ENCODE peak calls at places on chromosomes 11 and 22, in eight cellular contexts. One of them, this sample, is unnamed.
A peak's percentile ranks its signal among the peaks of the same experiment; 100 is the strongest.

GRCh38 chr11:58734681-58735490 is 3.1 kb upstream of the GLYAT start:
- DNase-seq in MM.1S: peak; percentile 13
- DNase-seq in esophagus squamous epithelium: no peak
- DNase-seq in activated CD8-positive, alpha-beta T cell treated with anti-CD3 and anti-CD28 coated beads for 36 hours: no peak
- DNase-seq in astrocyte of the spinal cord: no peak
- DNase-seq in brain microvascular endothelial cell: no peak
- DNase-seq in endothelial cell: no peak
- DNase-seq in AG04449: no peak
- DNase-seq in this sample: no peak

GRCh38 chr11:38582756-38583155 is 1984.7 kb upstream of the RAG2 start:
- DNase-seq in MM.1S: no peak
- DNase-seq in esophagus squamous epithelium: no peak
- DNase-seq in activated CD8-positive, alpha-beta T cell treated with anti-CD3 and anti-CD28 coated beads for 36 hours: no peak
- DNase-seq in astrocyte of the spinal cord: no peak
- DNase-seq in brain microvascular endothelial cell: no peak
- DNase-seq in endothelial cell: no peak
- DNase-seq in AG04449: no peak
- DNase-seq in this sample: no peak

GRCh38 chr22:40482391-40482790 is 112.0 kb downstream of the SGSM3 start:
- DNase-seq in MM.1S: no peak
- DNase-seq in esophagus squamous epithelium: no peak
- DNase-seq in activated CD8-positive, alpha-beta T cell treated with anti-CD3 and anti-CD28 coated beads for 36 hours: no peak
- DNase-seq in astrocyte of the spinal cord: no peak
- DNase-seq in brain microvascular endothelial cell: no peak
- DNase-seq in endothelial cell: no peak
- DNase-seq in AG04449: no peak
- DNase-seq in this sample: no peak

GRCh38 chr22:27990879-27991278 is 71.8 kb upstream of the PITPNB start:
- DNase-seq in MM.1S: no peak
- DNase-seq in esophagus squamous epithelium: no peak
- DNase-seq in activated CD8-positive, alpha-beta T cell treated with anti-CD3 and anti-CD28 coated beads for 36 hours: peak; percentile 7
- DNase-seq in astrocyte of the spinal cord: peak; percentile 42
- DNase-seq in brain microvascular endothelial cell: no peak
- DNase-seq in endothelial cell: peak; percentile 72
- DNase-seq in AG04449: no peak
- DNase-seq in this sample: peak; percentile 65

GRCh38 chr11:57482782-57483569 is 22.6 kb downstream of the RTN4RL2 start:
- DNase-seq in MM.1S: peak; percentile 50
- DNase-seq in esophagus squamous epithelium: no peak
- DNase-seq in activated CD8-positive, alpha-beta T cell treated with anti-CD3 and anti-CD28 coated beads for 36 hours: peak; percentile 83
- DNase-seq in astrocyte of the spinal cord: no peak
- DNase-seq in brain microvascular endothelial cell: peak; percentile 5
- DNase-seq in endothelial cell: peak; percentile 75
- DNase-seq in AG04449: no peak
- DNase-seq in this sample: peak; percentile 88

GRCh38 chr11:57240757-57241156 is 3.7 kb upstream of the APLNR start:
- DNase-seq in MM.1S: no peak
- DNase-seq in esophagus squamous epithelium: no peak
- DNase-seq in activated CD8-positive, alpha-beta T cell treated with anti-CD3 and anti-CD28 coated beads for 36 hours: no peak
- DNase-seq in astrocyte of the spinal cord: no peak
- DNase-seq in brain microvascular endothelial cell: no peak
- DNase-seq in endothelial cell: no peak
- DNase-seq in AG04449: no peak
- DNase-seq in this sample: no peak

GRCh38 chr11:21110378-21110777 is 441.0 kb downstream of the NELL1 start:
- DNase-seq in MM.1S: no peak
- DNase-seq in esophagus squamous epithelium: no peak
- DNase-seq in activated CD8-positive, alpha-beta T cell treated with anti-CD3 and anti-CD28 coated beads for 36 hours: no peak
- DNase-seq in astrocyte of the spinal cord: no peak
- DNase-seq in brain microvascular endothelial cell: no peak
- DNase-seq in endothelial cell: no peak
- DNase-seq in AG04449: no peak
- DNase-seq in this sample: no peak

GRCh38 chr11:18365736-18366135 is 28.6 kb upstream of the LDHA start:
- DNase-seq in MM.1S: no peak
- DNase-seq in esophagus squamous epithelium: no peak
- DNase-seq in activated CD8-positive, alpha-beta T cell treated with anti-CD3 and anti-CD28 coated beads for 36 hours: no peak
- DNase-seq in astrocyte of the spinal cord: no peak
- DNase-seq in brain microvascular endothelial cell: no peak
- DNase-seq in endothelial cell: no peak
- DNase-seq in AG04449: no peak
- DNase-seq in this sample: no peak

GRCh38 chr22:28750471-28750881 is 8.6 kb downstream of the HSCB start:
- DNase-seq in MM.1S: no peak
- DNase-seq in esophagus squamous epithelium: no peak
- DNase-seq in activated CD8-positive, alpha-beta T cell treated with anti-CD3 and anti-CD28 coated beads for 36 hours: no peak
- DNase-seq in astrocyte of the spinal cord: peak; percentile 89
- DNase-seq in brain microvascular endothelial cell: peak; percentile 72
- DNase-seq in endothelial cell: no peak
- DNase-seq in AG04449: peak; percentile 55
- DNase-seq in this sample: no peak

GRCh38 chr11:14789879-14790484 is 102.0 kb downstream of the CYP2R1 start:
- DNase-seq in MM.1S: peak; percentile 25
- DNase-seq in esophagus squamous epithelium: no peak
- DNase-seq in activated CD8-positive, alpha-beta T cell treated with anti-CD3 and anti-CD28 coated beads for 36 hours: no peak
- DNase-seq in astrocyte of the spinal cord: peak; percentile 10
- DNase-seq in brain microvascular endothelial cell: no peak
- DNase-seq in endothelial cell: no peak
- DNase-seq in AG04449: no peak
- DNase-seq in this sample: no peak

GRCh38 chr22:38504731-38505594 is 1.1 kb downstream of the DDX17 start:
- DNase-seq in MM.1S: peak; percentile 74
- DNase-seq in esophagus squamous epithelium: no peak
- DNase-seq in activated CD8-positive, alpha-beta T cell treated with anti-CD3 and anti-CD28 coated beads for 36 hours: peak; percentile 83
- DNase-seq in astrocyte of the spinal cord: no peak
- DNase-seq in brain microvascular endothelial cell: peak; percentile 54
- DNase-seq in endothelial cell: peak; percentile 24
- DNase-seq in AG04449: no peak
- DNase-seq in this sample: peak; percentile 49

GRCh38 chr11:6646631-6647281 is 8.9 kb downstream of the DCHS1 start:
- DNase-seq in MM.1S: no peak
- DNase-seq in esophagus squamous epithelium: no peak
- DNase-seq in activated CD8-positive, alpha-beta T cell treated with anti-CD3 and anti-CD28 coated beads for 36 hours: peak; percentile 47
- DNase-seq in astrocyte of the spinal cord: peak; percentile 29
- DNase-seq in brain microvascular endothelial cell: no peak
- DNase-seq in endothelial cell: no peak
- DNase-seq in AG04449: no peak
- DNase-seq in this sample: peak; percentile 78

GRCh38 chr11:117670924-117671323 is 126.1 kb downstream of the DSCAML1 start:
- DNase-seq in MM.1S: no peak
- DNase-seq in esophagus squamous epithelium: no peak
- DNase-seq in activated CD8-positive, alpha-beta T cell treated with anti-CD3 and anti-CD28 coated beads for 36 hours: no peak
- DNase-seq in astrocyte of the spinal cord: no peak
- DNase-seq in brain microvascular endothelial cell: no peak
- DNase-seq in endothelial cell: no peak
- DNase-seq in AG04449: no peak
- DNase-seq in this sample: no peak

GRCh38 chr11:70824590-70825300 is 426.4 kb downstream of the CTTN start:
- DNase-seq in MM.1S: no peak
- DNase-seq in esophagus squamous epithelium: no peak
- DNase-seq in activated CD8-positive, alpha-beta T cell treated with anti-CD3 and anti-CD28 coated beads for 36 hours: no peak
- DNase-seq in astrocyte of the spinal cord: no peak
- DNase-seq in brain microvascular endothelial cell: no peak
- DNase-seq in endothelial cell: no peak
- DNase-seq in AG04449: no peak
- DNase-seq in this sample: no peak

GRCh38 chr11:96162816-96163499 is 180.0 kb downstream of the MAML2 start:
- DNase-seq in MM.1S: no peak
- DNase-seq in esophagus squamous epithelium: no peak
- DNase-seq in activated CD8-positive, alpha-beta T cell treated with anti-CD3 and anti-CD28 coated beads for 36 hours: no peak
- DNase-seq in astrocyte of the spinal cord: peak; percentile 88
- DNase-seq in brain microvascular endothelial cell: peak; percentile 82
- DNase-seq in endothelial cell: no peak
- DNase-seq in AG04449: no peak
- DNase-seq in this sample: no peak

GRCh38 chr11:73113426-73113825 is 28.7 kb downstream of the FCHSD2 start:
- DNase-seq in MM.1S: no peak
- DNase-seq in esophagus squamous epithelium: no peak
- DNase-seq in activated CD8-positive, alpha-beta T cell treated with anti-CD3 and anti-CD28 coated beads for 36 hours: no peak
- DNase-seq in astrocyte of the spinal cord: no peak
- DNase-seq in brain microvascular endothelial cell: no peak
- DNase-seq in endothelial cell: no peak
- DNase-seq in AG04449: no peak
- DNase-seq in this sample: no peak

GRCh38 chr11:104905271-104905670 is 7.0 kb upstream of the CASP12 start:
- DNase-seq in MM.1S: no peak
- DNase-seq in esophagus squamous epithelium: no peak
- DNase-seq in activated CD8-positive, alpha-beta T cell treated with anti-CD3 and anti-CD28 coated beads for 36 hours: no peak
- DNase-seq in astrocyte of the spinal cord: no peak
- DNase-seq in brain microvascular endothelial cell: no peak
- DNase-seq in endothelial cell: no peak
- DNase-seq in AG04449: no peak
- DNase-seq in this sample: no peak

GRCh38 chr11:72350752-72351151 is 83.6 kb downstream of the CLPB start:
- DNase-seq in MM.1S: no peak
- DNase-seq in esophagus squamous epithelium: no peak
- DNase-seq in activated CD8-positive, alpha-beta T cell treated with anti-CD3 and anti-CD28 coated beads for 36 hours: no peak
- DNase-seq in astrocyte of the spinal cord: no peak
- DNase-seq in brain microvascular endothelial cell: no peak
- DNase-seq in endothelial cell: no peak
- DNase-seq in AG04449: no peak
- DNase-seq in this sample: no peak

GRCh38 chr11:15989685-15990084 is 366.7 kb downstream of the SOX6 start:
- DNase-seq in MM.1S: no peak
- DNase-seq in esophagus squamous epithelium: no peak
- DNase-seq in activated CD8-positive, alpha-beta T cell treated with anti-CD3 and anti-CD28 coated beads for 36 hours: no peak
- DNase-seq in astrocyte of the spinal cord: no peak
- DNase-seq in brain microvascular endothelial cell: no peak
- DNase-seq in endothelial cell: no peak
- DNase-seq in AG04449: no peak
- DNase-seq in this sample: no peak

GRCh38 chr11:107858217-107859070 is at the start of gene SLC35F2:
- DNase-seq in MM.1S: peak; percentile 91
- DNase-seq in esophagus squamous epithelium: no peak
- DNase-seq in activated CD8-positive, alpha-beta T cell treated with anti-CD3 and anti-CD28 coated beads for 36 hours: peak; percentile 83
- DNase-seq in astrocyte of the spinal cord: peak; percentile 61
- DNase-seq in brain microvascular endothelial cell: peak; percentile 42
- DNase-seq in endothelial cell: peak; percentile 61
- DNase-seq in AG04449: no peak
- DNase-seq in this sample: peak; percentile 90
- TF ChIP-seq CTCF in MM.1S: peak; percentile 30
- TF ChIP-seq CTCF in esophagus squamous epithelium: no peak
- TF ChIP-seq CTCF in activated CD8-positive, alpha-beta T cell treated with anti-CD3 and anti-CD28 coated beads for 36 hours: no peak
- TF ChIP-seq CTCF in astrocyte of the spinal cord: no peak
- TF ChIP-seq CTCF in brain microvascular endothelial cell: no peak
- TF ChIP-seq CTCF in endothelial cell: no peak
- TF ChIP-seq CTCF in AG04449: no peak
- TF ChIP-seq CTCF in this sample: peak; percentile 3

GRCh38 chr11:44979536-44980399 is 29.1 kb upstream of the TP53I11 start:
- DNase-seq in MM.1S: no peak
- DNase-seq in esophagus squamous epithelium: no peak
- DNase-seq in activated CD8-positive, alpha-beta T cell treated with anti-CD3 and anti-CD28 coated beads for 36 hours: no peak
- DNase-seq in astrocyte of the spinal cord: no peak
- DNase-seq in brain microvascular endothelial cell: no peak
- DNase-seq in endothelial cell: peak; percentile 30
- DNase-seq in AG04449: no peak
- DNase-seq in this sample: no peak

GRCh38 chr11:44978961-44979331 is 28.3 kb upstream of the TP53I11 start:
- DNase-seq in MM.1S: no peak
- DNase-seq in esophagus squamous epithelium: no peak
- DNase-seq in activated CD8-positive, alpha-beta T cell treated with anti-CD3 and anti-CD28 coated beads for 36 hours: no peak
- DNase-seq in astrocyte of the spinal cord: no peak
- DNase-seq in brain microvascular endothelial cell: no peak
- DNase-seq in endothelial cell: no peak
- DNase-seq in AG04449: no peak
- DNase-seq in this sample: no peak

GRCh38 chr11:44978279-44978960 is 27.7 kb upstream of the TP53I11 start:
- DNase-seq in MM.1S: no peak
- DNase-seq in esophagus squamous epithelium: no peak
- DNase-seq in activated CD8-positive, alpha-beta T cell treated with anti-CD3 and anti-CD28 coated beads for 36 hours: no peak
- DNase-seq in astrocyte of the spinal cord: no peak
- DNase-seq in brain microvascular endothelial cell: no peak
- DNase-seq in endothelial cell: no peak
- DNase-seq in AG04449: no peak
- DNase-seq in this sample: no peak

GRCh38 chr11:44976576-44976975 is 25.9 kb upstream of the TP53I11 start:
- DNase-seq in MM.1S: no peak
- DNase-seq in esophagus squamous epithelium: no peak
- DNase-seq in activated CD8-positive, alpha-beta T cell treated with anti-CD3 and anti-CD28 coated beads for 36 hours: no peak
- DNase-seq in astrocyte of the spinal cord: no peak
- DNase-seq in brain microvascular endothelial cell: no peak
- DNase-seq in endothelial cell: no peak
- DNase-seq in AG04449: no peak
- DNase-seq in this sample: no peak

GRCh38 chr11:44977493-44977984 is 26.9 kb upstream of the TP53I11 start:
- DNase-seq in MM.1S: no peak
- DNase-seq in esophagus squamous epithelium: no peak
- DNase-seq in activated CD8-positive, alpha-beta T cell treated with anti-CD3 and anti-CD28 coated beads for 36 hours: peak; percentile 12
- DNase-seq in astrocyte of the spinal cord: no peak
- DNase-seq in brain microvascular endothelial cell: no peak
- DNase-seq in endothelial cell: peak; percentile 34
- DNase-seq in AG04449: no peak
- DNase-seq in this sample: no peak
- TF ChIP-seq CTCF in MM.1S: no peak
- TF ChIP-seq CTCF in esophagus squamous epithelium: no peak
- TF ChIP-seq CTCF in activated CD8-positive, alpha-beta T cell treated with anti-CD3 and anti-CD28 coated beads for 36 hours: no peak
- TF ChIP-seq CTCF in astrocyte of the spinal cord: peak; percentile 13
- TF ChIP-seq CTCF in brain microvascular endothelial cell: peak; percentile 45
- TF ChIP-seq CTCF in endothelial cell: no peak
- TF ChIP-seq CTCF in AG04449: peak; percentile 8
- TF ChIP-seq CTCF in this sample: no peak

GRCh38 chr22:30755760-30756124 is 61.1 kb downstream of the OSBP2 start:
- DNase-seq in MM.1S: no peak
- DNase-seq in esophagus squamous epithelium: no peak
- DNase-seq in activated CD8-positive, alpha-beta T cell treated with anti-CD3 and anti-CD28 coated beads for 36 hours: no peak
- DNase-seq in astrocyte of the spinal cord: no peak
- DNase-seq in brain microvascular endothelial cell: no peak
- DNase-seq in endothelial cell: no peak
- DNase-seq in AG04449: no peak
- DNase-seq in this sample: no peak
- TF ChIP-seq CTCF in MM.1S: no peak
- TF ChIP-seq CTCF in esophagus squamous epithelium: no peak
- TF ChIP-seq CTCF in activated CD8-positive, alpha-beta T cell treated with anti-CD3 and anti-CD28 coated beads for 36 hours: no peak
- TF ChIP-seq CTCF in astrocyte of the spinal cord: no peak
- TF ChIP-seq CTCF in brain microvascular endothelial cell: no peak
- TF ChIP-seq CTCF in endothelial cell: no peak
- TF ChIP-seq CTCF in AG04449: no peak
- TF ChIP-seq CTCF in this sample: no peak

GRCh38 chr11:85811624-85812023 is 683 bp upstream of the SYTL2 start:
- DNase-seq in MM.1S: no peak
- DNase-seq in esophagus squamous epithelium: no peak
- DNase-seq in activated CD8-positive, alpha-beta T cell treated with anti-CD3 and anti-CD28 coated beads for 36 hours: peak; percentile 5
- DNase-seq in astrocyte of the spinal cord: no peak
- DNase-seq in brain microvascular endothelial cell: no peak
- DNase-seq in endothelial cell: no peak
- DNase-seq in AG04449: no peak
- DNase-seq in this sample: no peak

GRCh38 chr11:85809881-85810280 is 1.1 kb downstream of the SYTL2 start:
- DNase-seq in MM.1S: no peak
- DNase-seq in esophagus squamous epithelium: no peak
- DNase-seq in activated CD8-positive, alpha-beta T cell treated with anti-CD3 and anti-CD28 coated beads for 36 hours: peak; percentile 64
- DNase-seq in astrocyte of the spinal cord: no peak
- DNase-seq in brain microvascular endothelial cell: peak; percentile 36
- DNase-seq in endothelial cell: peak; percentile 38
- DNase-seq in AG04449: no peak
- DNase-seq in this sample: no peak

GRCh38 chr11:85810521-85810870 is 445 bp downstream of the SYTL2 start:
- DNase-seq in MM.1S: no peak
- DNase-seq in esophagus squamous epithelium: no peak
- DNase-seq in activated CD8-positive, alpha-beta T cell treated with anti-CD3 and anti-CD28 coated beads for 36 hours: peak; percentile 10
- DNase-seq in astrocyte of the spinal cord: no peak
- DNase-seq in brain microvascular endothelial cell: no peak
- DNase-seq in endothelial cell: peak; percentile 15
- DNase-seq in AG04449: no peak
- DNase-seq in this sample: no peak

GRCh38 chr11:85809191-85809590 is 1.8 kb downstream of the SYTL2 start:
- DNase-seq in MM.1S: no peak
- DNase-seq in esophagus squamous epithelium: no peak
- DNase-seq in activated CD8-positive, alpha-beta T cell treated with anti-CD3 and anti-CD28 coated beads for 36 hours: peak; percentile 50
- DNase-seq in astrocyte of the spinal cord: no peak
- DNase-seq in brain microvascular endothelial cell: no peak
- DNase-seq in endothelial cell: no peak
- DNase-seq in AG04449: no peak
- DNase-seq in this sample: no peak

GRCh38 chr11:85810871-85811611 is at the start of gene SYTL2:
- DNase-seq in MM.1S: peak; percentile 87
- DNase-seq in esophagus squamous epithelium: no peak
- DNase-seq in activated CD8-positive, alpha-beta T cell treated with anti-CD3 and anti-CD28 coated beads for 36 hours: peak; percentile 71
- DNase-seq in astrocyte of the spinal cord: peak; percentile 50
- DNase-seq in brain microvascular endothelial cell: peak; percentile 18
- DNase-seq in endothelial cell: peak; percentile 64
- DNase-seq in AG04449: no peak
- DNase-seq in this sample: peak; percentile 78
- TF ChIP-seq CTCF in MM.1S: no peak
- TF ChIP-seq CTCF in esophagus squamous epithelium: no peak
- TF ChIP-seq CTCF in activated CD8-positive, alpha-beta T cell treated with anti-CD3 and anti-CD28 coated beads for 36 hours: no peak
- TF ChIP-seq CTCF in astrocyte of the spinal cord: no peak
- TF ChIP-seq CTCF in brain microvascular endothelial cell: no peak
- TF ChIP-seq CTCF in endothelial cell: no peak
- TF ChIP-seq CTCF in AG04449: no peak
- TF ChIP-seq CTCF in this sample: no peak